ENCODE peak calls at places on chromosome 17, in four cellular contexts. R is HCT116, O is IMR-90, C is left ventricle myocardium inferior. Y is an unnamed sample.

GRCh38 chr17:50585893-50586292 is 25.4 kb downstream of the CACNA1G start:
- DNase-seq in R (no peak), O (no peak), C (no peak), Y (no peak)

GRCh38 chr17:6591599-6592158 is 35.3 kb upstream of the PITPNM3 start:
- DNase-seq in R (no peak), O (peak; percentile 94), C (no peak), Y (peak; percentile 96)

GRCh38 chr17:45382982-45383381 is 49.7 kb downstream of the ARHGAP27 start:
- DNase-seq in R (no peak), O (no peak), C (no peak), Y (no peak)

GRCh38 chr17:55576237-55576998 is 65.2 kb upstream of the SMIM36 start:
- DNase-seq in R (peak; percentile 15), O (peak; percentile 75), C (no peak), Y (peak; percentile 73)

GRCh38 chr17:66541461-66542182 is 239.2 kb downstream of the PRKCA start:
- DNase-seq in R (no peak), O (no peak), C (no peak), Y (no peak)

GRCh38 chr17:42989726-42990652 is 8.2 kb upstream of the RPL27 start:
- DNase-seq in R (no peak), O (peak; percentile 26), C (no peak), Y (peak; percentile 79)

GRCh38 chr17:6104956-6105355 is 34.8 kb downstream of the WSCD1 start:
- DNase-seq in R (no peak), O (no peak), C (no peak), Y (no peak)

GRCh38 chr17:5329784-5330557 is 47.9 kb downstream of the RABEP1 start:
- DNase-seq in R (no peak), O (peak; percentile 11), C (no peak), Y (no peak)

GRCh38 chr17:47810200-47810821 is 11.3 kb downstream of the OSBPL7 start:
- DNase-seq in R (peak; percentile 93), O (peak; percentile 87), C (no peak), Y (peak; percentile 91)

GRCh38 chr17:48052956-48053757 is 5.0 kb downstream of the NFE2L1 start:
- DNase-seq in R (no peak), O (peak; percentile 40), C (peak; percentile 89), Y (peak; percentile 35)

GRCh38 chr17:38749222-38750043 is 1.3 kb upstream of the PCGF2 start:
- DNase-seq in R (peak; percentile 56), O (peak; percentile 52), C (peak; percentile 92), Y (peak; percentile 68)

GRCh38 chr17:31487648-31488263 is 96.3 kb downstream of the RAB11FIP4 start:
- DNase-seq in R (peak; percentile 87), O (peak; percentile 16), C (peak; percentile 85), Y (no peak)

GRCh38 chr17:1312261-1312870 is 32.9 kb downstream of the TRARG1 start:
- DNase-seq in R (no peak), O (no peak), C (no peak), Y (no peak)

GRCh38 chr17:15744885-15745284 is 12.8 kb downstream of the TBC1D26 start:
- DNase-seq in R (no peak), O (no peak), C (no peak), Y (no peak)

GRCh38 chr17:37506678-37507077 is 17.0 kb downstream of the DUSP14 start:
- DNase-seq in R (peak; percentile 23), O (peak; percentile 47), C (no peak), Y (peak; percentile 59)

GRCh38 chr17:79000396-79001189 is 9.0 kb downstream of the CANT1 start:
- DNase-seq in R (no peak), O (no peak), C (no peak), Y (no peak)

GRCh38 chr17:56629450-56630187 is 36.1 kb downstream of the NOG start:
- DNase-seq in R (peak; percentile 31), O (peak; percentile 37), C (no peak), Y (peak; percentile 9)

GRCh38 chr17:21300601-21301571 is 16.4 kb downstream of the MAP2K3 start:
- DNase-seq in R (no peak), O (no peak), C (no peak), Y (no peak)

GRCh38 chr17:39198186-39198566 is 707 bp upstream of the CACNB1 start:
- DNase-seq in R (no peak), O (no peak), C (no peak), Y (peak; percentile 44)

GRCh38 chr17:10210151-10210574 is 11.8 kb upstream of the GAS7 start:
- DNase-seq in R (no peak), O (peak; percentile 58), C (no peak), Y (no peak)

GRCh38 chr17:29412780-29413565 is 22.8 kb downstream of the TAOK1 start:
- DNase-seq in R (no peak), O (peak; percentile 78), C (no peak), Y (peak; percentile 79)

GRCh38 chr17:79919164-79919585 is 79.9 kb upstream of the CBX4 start:
- DNase-seq in R (no peak), O (no peak), C (peak; percentile 89), Y (peak; percentile 72)

GRCh38 chr17:78925662-78926555 is 722 bp upstream of the TIMP2 start:
- DNase-seq in R (no peak), O (peak; percentile 87), C (peak; percentile 84), Y (peak; percentile 95)

GRCh38 chr17:43710101-43710500 is 48.4 kb upstream of the MEOX1 start:
- DNase-seq in R (no peak), O (no peak), C (no peak), Y (no peak)

GRCh38 chr17:57481901-57482300 is 225.6 kb downstream of the MSI2 start:
- DNase-seq in R (no peak), O (peak; percentile 100), C (no peak), Y (peak; percentile 49)

GRCh38 chr17:42072323-42073187 is 22.2 kb upstream of the C17orf113 start:
- DNase-seq in R (no peak), O (no peak), C (no peak), Y (no peak)

GRCh38 chr17:29073520-29073919 is 30.6 kb downstream of the PIPOX start:
- DNase-seq in R (no peak), O (no peak), C (no peak), Y (no peak)

GRCh38 chr17:5419959-5420653 is at the start of gene RPAIN:
- DNase-seq in R (peak; percentile 81), O (peak; percentile 80), C (peak; percentile 90), Y (peak; percentile 93)

GRCh38 chr17:7294614-7295153 is at the start of gene YBX2:
- DNase-seq in R (peak; percentile 48), O (peak; percentile 7), C (peak; percentile 64), Y (peak; percentile 18)

GRCh38 chr17:80859004-80859941 is 132.4 kb upstream of the CHMP6 start:
- DNase-seq in R (no peak), O (peak; percentile 97), C (peak; percentile 69), Y (peak; percentile 99)

GRCh38 chr17:17313350-17313991 is 10.3 kb downstream of the NT5M start:
- DNase-seq in R (peak; percentile 31), O (no peak), C (peak; percentile 31), Y (no peak)

GRCh38 chr17:9802701-9803100 is 11.3 kb upstream of the DHRS7C start:
- DNase-seq in R (no peak), O (no peak), C (no peak), Y (no peak)

GRCh38 chr17:48530208-48530886 is 464 bp downstream of the HOXB1 start:
- DNase-seq in R (no peak), O (no peak), C (no peak), Y (no peak)

GRCh38 chr17:9021985-9022552 is 759 bp downstream of the NTN1 start:
- DNase-seq in R (no peak), O (peak; percentile 4), C (peak; percentile 45), Y (peak; percentile 40)

GRCh38 chr17:62892870-62893338 is 73.1 kb upstream of the TANC2 start:
- DNase-seq in R (no peak), O (peak; percentile 93), C (peak; percentile 29), Y (peak; percentile 87)

GRCh38 chr17:28394717-28395116 is 11.3 kb downstream of the SLC46A1 start:
- DNase-seq in R (no peak), O (peak; percentile 64), C (no peak), Y (peak; percentile 56)

DNA sequence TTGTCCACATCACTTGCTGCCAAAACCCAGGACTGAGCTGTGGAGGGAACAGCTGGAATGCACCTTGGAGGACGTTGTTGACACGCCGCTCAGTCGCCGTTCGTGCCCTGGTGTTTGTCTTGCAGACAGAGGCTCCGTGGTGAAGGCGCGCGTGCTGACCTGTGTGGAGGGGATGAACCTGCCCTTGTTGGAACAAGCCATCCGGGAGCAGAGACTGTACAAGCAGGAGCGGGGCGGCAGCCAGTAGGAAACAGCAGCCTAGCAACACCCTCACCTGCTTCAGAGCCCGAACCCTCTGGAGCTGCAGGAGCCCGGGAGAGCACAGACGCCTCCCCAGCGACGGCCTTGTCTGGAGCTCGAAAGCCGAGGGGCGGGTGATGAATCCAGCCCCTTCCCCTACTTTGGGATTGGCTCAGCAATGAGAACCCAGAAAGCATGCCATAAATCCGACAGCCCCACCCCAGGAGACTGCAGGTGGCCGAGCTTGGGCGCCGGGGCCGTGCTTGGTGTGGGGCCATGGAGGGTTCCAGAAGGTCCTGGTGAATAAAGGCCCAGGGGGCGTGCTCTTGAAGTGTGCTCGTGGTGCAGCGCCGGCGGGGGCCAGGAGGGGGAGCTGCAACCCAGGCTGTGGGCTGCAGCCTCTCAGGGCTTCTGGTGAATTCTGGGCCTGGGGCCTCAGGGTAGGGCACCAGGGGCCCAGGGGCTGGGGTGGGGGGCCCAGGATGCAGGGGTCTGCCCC is 470 bp upstream of the CDK3 start:
- DNase-seq in R (peak; percentile 33), O (peak; percentile 16), C (no peak), Y (peak; percentile 54)
- TF ChIP-seq CTCF in R (peak; percentile 99), O (peak; percentile 66), C (peak; percentile 61), Y (peak; percentile 66)

GRCh38 chr17:77288115-77288619 is 147.4 kb downstream of the SEC14L1 start:
- DNase-seq in R (no peak), O (no peak), C (no peak), Y (no peak)

GRCh38 chr17:77286641-77287431 is 146.1 kb downstream of the SEC14L1 start:
- DNase-seq in R (peak; percentile 73), O (peak; percentile 18), C (peak; percentile 43), Y (no peak)

GRCh38 chr17:77287432-77288068 is 146.8 kb downstream of the SEC14L1 start:
- DNase-seq in R (peak; percentile 92), O (peak; percentile 94), C (peak; percentile 54), Y (peak; percentile 79)

GRCh38 chr17:77285594-77286390 is 145.0 kb downstream of the SEC14L1 start:
- DNase-seq in R (no peak), O (peak; percentile 89), C (peak; percentile 50), Y (peak; percentile 87)

GRCh38 chr17:77286391-77286640 is 145.5 kb downstream of the SEC14L1 start:
- DNase-seq in R (no peak), O (no peak), C (no peak), Y (no peak)
- H3K4me3 ChIP-seq in R (peak overlapping the region; percentile 39), O (no peak overlapping the region), C (no peak overlapping the region), Y (no peak overlapping the region)

GRCh38 chr17:2399572-2400473 is 1.0 kb downstream of the MNT start:
- DNase-seq in R (peak; percentile 89), O (peak; percentile 94), C (peak; percentile 96), Y (peak; percentile 99)
- TF ChIP-seq CTCF in R (no peak), O (no peak), C (no peak), Y (no peak)

DNA sequence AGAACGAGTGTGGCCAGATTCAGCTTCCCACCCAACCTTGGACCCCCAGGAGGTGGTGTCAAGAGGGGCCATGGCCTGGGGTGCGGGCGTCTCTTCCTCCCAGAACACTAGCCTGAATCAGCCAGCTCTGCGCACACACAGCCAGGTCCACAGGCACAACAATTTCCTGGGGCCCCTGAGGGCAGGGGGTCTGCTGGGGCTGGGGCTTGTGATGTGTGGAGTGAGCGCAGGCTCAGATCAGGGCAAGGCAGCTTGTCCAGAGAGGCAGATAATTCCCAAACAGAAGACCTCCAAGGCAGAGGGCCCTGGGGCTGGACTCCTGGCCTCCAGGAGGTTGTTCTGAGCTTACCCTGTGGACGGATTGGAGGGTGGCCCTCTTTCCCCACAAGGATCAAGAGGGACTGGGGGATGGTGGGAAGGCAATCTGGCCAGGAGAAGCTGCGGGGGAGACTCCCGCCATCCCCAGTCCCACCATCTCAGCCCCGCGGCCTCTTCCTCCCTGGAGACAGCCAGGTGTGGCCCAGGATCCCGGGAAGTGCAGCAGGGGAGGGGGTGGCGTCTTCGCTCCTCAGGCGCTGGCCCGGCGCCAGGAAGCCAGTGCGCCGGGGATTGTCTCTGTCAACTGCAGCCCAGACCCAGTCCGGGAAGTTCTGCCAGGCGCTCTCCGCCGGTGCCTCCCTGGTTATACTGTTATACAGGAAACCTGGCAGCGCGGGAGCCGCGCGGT is 52.0 kb upstream of the AMZ2 start:
- DNase-seq in R (no peak), O (no peak), C (peak; percentile 24), Y (no peak)
- H3K4me3 ChIP-seq in R (no peak overlapping the region), O (no peak overlapping the region), C (peak overlapping the region; percentile 68), Y (no peak overlapping the region)